ENCODE peak calls at places on chromosomes 1 and 21, in seven cellular contexts. One of them, this sample, is unnamed.

GRCh38 chr1:1943834-1944570 is 24.9 kb upstream of the TMEM52 start:
- DNase-seq in epithelial cell of esophagus: peak
- DNase-seq in breast epithelium: no peak
- DNase-seq in endothelial cell: peak
- DNase-seq in right cardiac atrium: peak
- DNase-seq in GM13977: peak
- DNase-seq in nucleus accumbens: no peak
- DNase-seq in this sample: peak

GRCh38 chr21:41634211-41634694 is 126.3 kb upstream of the TMPRSS2 start:
- DNase-seq in right cardiac atrium: no peak
- DNase-seq in breast epithelium: peak
- DNase-seq in GM13977: no peak
- DNase-seq in nucleus accumbens: no peak
- DNase-seq in endothelial cell: no peak
- DNase-seq in epithelial cell of esophagus: peak
- DNase-seq in this sample: no peak

GRCh38 chr1:177569476-177569875 is 398.7 kb downstream of the BRINP2 start:
- DNase-seq in breast epithelium: no peak
- DNase-seq in right cardiac atrium: no peak
- DNase-seq in GM13977: no peak
- DNase-seq in endothelial cell: no peak
- DNase-seq in epithelial cell of esophagus: peak
- DNase-seq in nucleus accumbens: no peak
- DNase-seq in this sample: no peak

GRCh38 chr1:101757985-101758384 is 238.7 kb downstream of the OLFM3 start:
- DNase-seq in right cardiac atrium: no peak
- DNase-seq in breast epithelium: no peak
- DNase-seq in endothelial cell: no peak
- DNase-seq in epithelial cell of esophagus: peak
- DNase-seq in GM13977: no peak
- DNase-seq in nucleus accumbens: no peak
- DNase-seq in this sample: no peak

GRCh38 chr21:14773777-14774345 is 227.7 kb upstream of the SAMSN1 start:
- DNase-seq in breast epithelium: no peak
- DNase-seq in endothelial cell: peak
- DNase-seq in GM13977: no peak
- DNase-seq in right cardiac atrium: peak
- DNase-seq in nucleus accumbens: no peak
- DNase-seq in epithelial cell of esophagus: peak
- DNase-seq in this sample: peak

GRCh38 chr1:178126790-178127189 is 32.9 kb downstream of the RASAL2 start:
- DNase-seq in right cardiac atrium: no peak
- DNase-seq in breast epithelium: no peak
- DNase-seq in GM13977: no peak
- DNase-seq in nucleus accumbens: no peak
- DNase-seq in endothelial cell: no peak
- DNase-seq in epithelial cell of esophagus: peak
- DNase-seq in this sample: no peak

GRCh38 chr1:93629101-93630059 is 52.3 kb downstream of the BCAR3 start:
- DNase-seq in right cardiac atrium: no peak
- DNase-seq in nucleus accumbens: no peak
- DNase-seq in epithelial cell of esophagus: peak
- DNase-seq in breast epithelium: peak
- DNase-seq in GM13977: peak
- DNase-seq in endothelial cell: peak
- DNase-seq in this sample: peak

GRCh38 chr1:229479660-229480399 is 28.3 kb downstream of the NUP133 start:
- DNase-seq in endothelial cell: no peak
- DNase-seq in nucleus accumbens: no peak
- DNase-seq in epithelial cell of esophagus: no peak
- DNase-seq in breast epithelium: no peak
- DNase-seq in right cardiac atrium: no peak
- DNase-seq in GM13977: peak
- DNase-seq in this sample: peak

GRCh38 chr1:26541816-26542711 is 12.5 kb downstream of the RPS6KA1 start:
- DNase-seq in nucleus accumbens: peak
- DNase-seq in epithelial cell of esophagus: peak
- DNase-seq in endothelial cell: peak
- DNase-seq in breast epithelium: peak
- DNase-seq in GM13977: peak
- DNase-seq in right cardiac atrium: peak
- DNase-seq in this sample: peak

GRCh38 chr1:214439352-214440119 is 111.9 kb downstream of the PTPN14 start:
- DNase-seq in GM13977: peak
- DNase-seq in endothelial cell: no peak
- DNase-seq in breast epithelium: peak
- DNase-seq in right cardiac atrium: no peak
- DNase-seq in nucleus accumbens: no peak
- DNase-seq in epithelial cell of esophagus: peak
- DNase-seq in this sample: no peak

GRCh38 chr21:25370311-25370744 is 237.0 kb downstream of the MRPL39 start:
- DNase-seq in epithelial cell of esophagus: peak
- DNase-seq in nucleus accumbens: no peak
- DNase-seq in breast epithelium: no peak
- DNase-seq in endothelial cell: no peak
- DNase-seq in GM13977: no peak
- DNase-seq in right cardiac atrium: no peak
- DNase-seq in this sample: no peak

GRCh38 chr1:20410555-20410954 is 75.5 kb downstream of the CAMK2N1 start:
- DNase-seq in breast epithelium: no peak
- DNase-seq in epithelial cell of esophagus: no peak
- DNase-seq in right cardiac atrium: no peak
- DNase-seq in nucleus accumbens: no peak
- DNase-seq in GM13977: no peak
- DNase-seq in endothelial cell: no peak
- DNase-seq in this sample: no peak

GRCh38 chr1:74245168-74245753 is 10.1 kb downstream of the TNNI3K start:
- DNase-seq in endothelial cell: no peak
- DNase-seq in right cardiac atrium: no peak
- DNase-seq in breast epithelium: no peak
- DNase-seq in nucleus accumbens: no peak
- DNase-seq in epithelial cell of esophagus: no peak
- DNase-seq in GM13977: no peak
- DNase-seq in this sample: no peak

GRCh38 chr1:152860129-152860528 is 333 bp downstream of the LCE7A start:
- DNase-seq in epithelial cell of esophagus: no peak
- DNase-seq in endothelial cell: no peak
- DNase-seq in GM13977: no peak
- DNase-seq in right cardiac atrium: no peak
- DNase-seq in breast epithelium: no peak
- DNase-seq in nucleus accumbens: no peak
- DNase-seq in this sample: no peak

GRCh38 chr1:2129256-2129943 is 65.2 kb downstream of the FAAP20 start:
- DNase-seq in breast epithelium: no peak
- DNase-seq in right cardiac atrium: peak
- DNase-seq in GM13977: no peak
- DNase-seq in nucleus accumbens: no peak
- DNase-seq in endothelial cell: no peak
- DNase-seq in epithelial cell of esophagus: no peak
- DNase-seq in this sample: no peak

GRCh38 chr1:245380790-245381535 is 226.2 kb downstream of the KIF26B start:
- DNase-seq in endothelial cell: no peak
- DNase-seq in epithelial cell of esophagus: no peak
- DNase-seq in nucleus accumbens: no peak
- DNase-seq in right cardiac atrium: no peak
- DNase-seq in GM13977: no peak
- DNase-seq in breast epithelium: no peak
- DNase-seq in this sample: no peak

GRCh38 chr21:33936221-33937038 is 20.8 kb upstream of the ATP5PO start:
- DNase-seq in GM13977: no peak
- DNase-seq in endothelial cell: no peak
- DNase-seq in right cardiac atrium: no peak
- DNase-seq in epithelial cell of esophagus: no peak
- DNase-seq in breast epithelium: no peak
- DNase-seq in nucleus accumbens: no peak
- DNase-seq in this sample: no peak

GRCh38 chr1:78688701-78689100 is 39.1 kb downstream of the IFI44 start:
- DNase-seq in endothelial cell: no peak
- DNase-seq in nucleus accumbens: no peak
- DNase-seq in breast epithelium: no peak
- DNase-seq in epithelial cell of esophagus: peak
- DNase-seq in right cardiac atrium: no peak
- DNase-seq in GM13977: peak
- DNase-seq in this sample: no peak

GRCh38 chr1:113046569-113046968 is 26.4 kb upstream of the LRIG2 start:
- DNase-seq in right cardiac atrium: no peak
- DNase-seq in nucleus accumbens: no peak
- DNase-seq in endothelial cell: no peak
- DNase-seq in epithelial cell of esophagus: no peak
- DNase-seq in breast epithelium: no peak
- DNase-seq in GM13977: no peak
- DNase-seq in this sample: no peak

GRCh38 chr21:45448810-45449657 is 44.1 kb downstream of the COL18A1 start:
- DNase-seq in endothelial cell: no peak
- DNase-seq in GM13977: no peak
- DNase-seq in right cardiac atrium: peak
- DNase-seq in epithelial cell of esophagus: no peak
- DNase-seq in breast epithelium: no peak
- DNase-seq in nucleus accumbens: no peak
- DNase-seq in this sample: no peak

GRCh38 chr1:228782662-228783414 is 47.6 kb downstream of the RHOU start:
- DNase-seq in GM13977: no peak
- DNase-seq in right cardiac atrium: no peak
- DNase-seq in breast epithelium: no peak
- DNase-seq in nucleus accumbens: no peak
- DNase-seq in endothelial cell: no peak
- DNase-seq in epithelial cell of esophagus: no peak
- DNase-seq in this sample: no peak

GRCh38 chr1:165917166-165917565 is 89.8 kb downstream of the UCK2 start:
- DNase-seq in endothelial cell: no peak
- DNase-seq in right cardiac atrium: no peak
- DNase-seq in breast epithelium: no peak
- DNase-seq in nucleus accumbens: no peak
- DNase-seq in GM13977: no peak
- DNase-seq in epithelial cell of esophagus: no peak
- DNase-seq in this sample: no peak

This sample was measured in B cell.